ENCODE peak calls at places on chromosomes 12 and 14, in six cellular contexts. R, H, Y, L, C and A are unnamed samples.

GRCh38 chr14:35878272-35879140 is 52.4 kb downstream of the BRMS1L start:
- DNase-seq in R (peak; percentile 68), C (no peak), L (no peak), H (peak; percentile 92), Y (no peak), A (no peak)

GRCh38 chr14:69695664-69696527 is 71.0 kb upstream of the SRSF5 start:
- DNase-seq in R (no peak), L (no peak), Y (no peak), C (peak; percentile 52), H (peak; percentile 69), A (no peak)

GRCh38 chr14:39102265-39102968 is 618 bp downstream of the SEC23A start:
- DNase-seq in C (no peak), Y (no peak), H (peak; percentile 57), L (no peak), R (no peak), A (no peak)

GRCh38 chr12:131818821-131819585 is 9.2 kb upstream of the MMP17 start:
- DNase-seq in L (no peak), C (peak; percentile 83), H (no peak), Y (no peak), R (no peak), A (no peak)

GRCh38 chr12:6915789-6916285 is 1.5 kb downstream of the ENO2 start:
- DNase-seq in H (no peak), C (no peak), R (no peak), L (no peak), Y (no peak), A (no peak)

GRCh38 chr14:55938249-55938791 is 179.9 kb upstream of the PELI2 start:
- DNase-seq in C (peak; percentile 54), Y (no peak), R (peak; percentile 2), L (no peak), H (peak; percentile 34), A (no peak)

GRCh38 chr12:124744659-124745467 is 118.8 kb downstream of the SCARB1 start:
- DNase-seq in R (no peak), Y (no peak), H (no peak), C (peak; percentile 67), L (peak; percentile 48), A (peak; percentile 61)

GRCh38 chr12:6376079-6376941 is 947 bp upstream of the SCNN1A start:
- DNase-seq in H (peak; percentile 84), C (peak; percentile 65), L (no peak), R (no peak), Y (peak; percentile 79), A (no peak)

GRCh38 chr14:57987596-57988300 is 121.9 kb upstream of the SLC35F4 start:
- DNase-seq in Y (no peak), R (no peak), C (no peak), L (no peak), H (no peak), A (no peak)

GRCh38 chr14:68788275-68789001 is 4.4 kb downstream of the ZFP36L1 start:
- DNase-seq in R (no peak), H (no peak), C (no peak), Y (no peak), L (no peak), A (no peak)

GRCh38 chr14:81401420-81402122 is 1.4 kb upstream of the STON2 start:
- DNase-seq in H (peak; percentile 88), L (no peak), Y (no peak), R (peak; percentile 6), C (no peak), A (no peak)
- H3K4me3 ChIP-seq in H (no peak overlapping the region), L (no peak overlapping the region), Y (no peak overlapping the region), R (no peak overlapping the region), C (no peak overlapping the region), A (no peak overlapping the region)

GRCh38 chr14:77139540-77140342 is 1.9 kb downstream of the ZDHHC22 start:
- DNase-seq in R (no peak), H (peak; percentile 30), Y (peak; percentile 63), C (peak; percentile 61), L (no peak), A (no peak)

GRCh38 chr14:77140343-77140936 is 1.2 kb downstream of the ZDHHC22 start:
- DNase-seq in R (no peak), Y (no peak), L (no peak), H (no peak), C (no peak), A (no peak)

GRCh38 chr14:77141592-77142288 is at the start of gene ZDHHC22:
- DNase-seq in L (no peak), R (no peak), Y (no peak), C (no peak), H (peak; percentile 28), A (no peak)

GRCh38 chr14:77142289-77142814 is 761 bp upstream of the ZDHHC22 start:
- DNase-seq in L (no peak), R (no peak), C (no peak), H (no peak), Y (no peak), A (no peak)

DNA sequence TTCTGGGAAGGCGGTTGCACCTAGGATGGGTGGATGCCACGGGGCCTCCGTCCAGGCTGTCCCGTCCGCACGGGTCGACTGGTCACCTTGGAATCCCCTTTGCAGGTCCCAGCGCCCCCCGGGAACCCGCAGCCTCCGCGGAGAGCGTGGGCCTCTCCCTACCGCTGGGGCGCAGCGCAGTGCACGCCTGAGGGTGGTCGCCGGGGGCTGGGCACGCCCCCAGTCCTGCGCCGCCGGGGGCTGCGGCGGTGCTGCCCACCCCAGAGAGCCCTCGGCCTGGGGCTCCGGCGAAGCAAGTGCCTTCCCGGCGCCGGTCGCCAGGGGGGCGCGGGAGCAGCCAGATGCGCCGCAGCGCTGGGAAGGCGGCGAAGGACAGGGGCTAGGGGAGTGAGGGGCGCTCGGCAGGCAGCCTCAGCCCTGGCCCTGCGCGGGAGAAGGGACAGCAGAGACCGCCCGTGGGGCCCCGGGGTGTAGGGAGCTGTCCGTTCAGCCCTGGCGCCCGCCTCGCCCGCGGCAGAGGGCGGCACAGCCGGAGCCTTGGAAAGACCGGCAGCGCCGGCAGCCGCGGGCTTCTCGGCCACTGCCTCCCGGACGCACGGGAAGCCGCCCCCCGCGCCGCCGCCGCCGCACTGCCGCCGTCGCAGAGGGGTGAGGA is 527 bp downstream of the ZDHHC22 start:
- DNase-seq in C (no peak), Y (no peak), H (peak; percentile 40), R (no peak), L (no peak), A (no peak)
- H3K4me3 ChIP-seq in C (peak overlapping the region; percentile 64), Y (peak overlapping the region; percentile 19), H (peak overlapping the region; percentile 32), R (peak overlapping the region; percentile 35), L (no peak overlapping the region), A (no peak overlapping the region)

GRCh38 chr12:120584343-120585149 is 3.3 kb upstream of the POP5 start:
- DNase-seq in R (no peak), L (no peak), Y (peak; percentile 75), H (peak; percentile 26), C (peak; percentile 73), A (no peak)
- H3K4me3 ChIP-seq in R (peak overlapping the region; percentile 31), L (peak overlapping the region; percentile 50), Y (peak overlapping the region; percentile 44), H (peak overlapping the region; percentile 31), C (peak overlapping the region; percentile 61), A (peak overlapping the region; percentile 27)

GRCh38 chr14:22839159-22839779 is 2.9 kb downstream of the MMP14 start:
- DNase-seq in L (no peak), C (peak; percentile 63), H (peak; percentile 56), Y (peak; percentile 90), R (no peak), A (no peak)
- H3K4me3 ChIP-seq in L (no peak overlapping the region), C (peak overlapping the region; percentile 77), H (no peak overlapping the region), Y (peak overlapping the region; percentile 84), R (peak overlapping the region; percentile 89), A (no peak overlapping the region)

GRCh38 chr12:106247731-106248176 is at the start of gene CKAP4:
- DNase-seq in H (peak; percentile 93), Y (peak; percentile 92), R (no peak), C (peak; percentile 88), L (no peak), A (no peak)

GRCh38 chr12:106249411-106250135 is 1.8 kb upstream of the CKAP4 start:
- DNase-seq in C (no peak), L (peak; percentile 53), Y (no peak), R (no peak), H (no peak), A (peak; percentile 88)

GRCh38 chr12:106248849-106249371 is 1.1 kb upstream of the CKAP4 start:
- DNase-seq in C (no peak), L (no peak), Y (no peak), H (peak; percentile 54), R (no peak), A (no peak)

GRCh38 chr12:106246891-106247730 is 709 bp downstream of the CKAP4 start:
- DNase-seq in H (peak; percentile 78), Y (peak; percentile 80), L (no peak), R (no peak), C (peak; percentile 90), A (no peak)

DNA sequence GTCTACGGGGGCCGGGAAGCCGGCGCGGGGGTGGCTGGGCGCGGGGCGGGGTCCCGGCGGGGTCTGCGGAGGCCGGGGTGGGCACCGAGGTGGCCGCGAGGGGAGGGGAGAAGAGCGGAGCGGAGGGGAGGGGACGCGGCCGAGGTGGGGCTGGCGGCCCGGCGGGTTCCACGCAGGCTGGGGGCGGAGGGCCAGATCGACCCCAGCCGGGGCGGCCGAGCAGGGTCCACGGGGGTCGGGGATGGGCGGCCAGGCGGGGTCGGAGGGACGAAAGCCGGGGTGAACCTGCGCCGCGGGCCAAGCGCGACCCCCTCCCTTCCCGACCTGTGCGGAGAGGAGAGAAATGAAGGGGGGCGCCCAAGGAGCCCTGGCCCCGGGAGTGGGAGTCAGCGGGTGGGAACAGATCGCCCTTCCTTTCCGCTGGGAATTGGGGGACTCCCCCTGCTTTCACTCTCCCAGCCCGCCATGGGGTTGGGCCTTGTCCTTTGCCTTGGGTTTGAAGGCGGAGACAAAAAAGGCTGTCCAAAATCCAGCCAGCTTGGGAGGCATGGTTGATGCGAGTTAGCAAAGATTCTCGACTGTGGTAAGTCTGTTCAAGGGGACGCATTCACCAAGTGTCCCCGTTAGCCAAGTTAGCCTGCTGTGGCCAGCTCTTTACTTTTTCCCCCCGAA is 493 bp upstream of the CKAP4 start:
- DNase-seq in C (peak; percentile 75), Y (peak; percentile 84), L (no peak), H (peak; percentile 90), R (no peak), A (no peak)
- H3K4me3 ChIP-seq in C (peak overlapping the region; percentile 74), Y (peak overlapping the region; percentile 94), L (peak overlapping the region; percentile 63), H (peak overlapping the region; percentile 49), R (peak overlapping the region; percentile 89), A (peak overlapping the region; percentile 91)